ENCODE peak calls at places on chromosomes 4 and X, in ten cellular contexts. K is tibial artery, R is astrocyte of the cerebellum, N is stomach, P is AG09309, U is astrocyte of the spinal cord, X is mammary epithelial cell, M is brain microvascular endothelial cell, Z is lower lobe of right lung, J is fibroblast of pulmonary artery. O is an unnamed sample.

GRCh38 chr4:177001271-177002175 is 208.8 kb upstream of the VEGFC start:
- DNase-seq in K (no peak), N (no peak), U (peak; percentile 46), X (peak; percentile 60), P (no peak), J (peak; percentile 45), M (no peak), R (no peak), Z (no peak), O (no peak)

GRCh38 chr4:61274286-61274685 is 74.2 kb downstream of the ADGRL3 start:
- DNase-seq in K (no peak), M (no peak), N (no peak), X (no peak), Z (no peak), P (no peak), R (no peak), J (no peak), U (no peak), O (no peak)

GRCh38 chr4:95949808-95950207 is 109.9 kb downstream of the PDHA2 start:
- DNase-seq in X (no peak), J (no peak), P (no peak), Z (no peak), R (no peak), K (no peak), U (no peak), M (no peak), N (no peak), O (no peak)

GRCh38 chr4:122652379-122652778 is 31.5 kb upstream of the IL21 start:
- DNase-seq in J (peak; percentile 87), K (no peak), Z (no peak), P (no peak), X (peak; percentile 30), U (peak; percentile 72), M (peak; percentile 79), R (peak; percentile 49), N (no peak), O (no peak)

GRCh38 chr4:10083861-10084641 is 32.5 kb downstream of the WDR1 start:
- DNase-seq in K (peak; percentile 18), U (no peak), J (no peak), N (peak; percentile 24), M (no peak), R (no peak), X (no peak), Z (peak; percentile 44), P (no peak), O (no peak)

GRCh38 chrX:1535241-1536041 is 1.5 kb downstream of the P2RY8 start:
- DNase-seq in R (no peak), P (no peak), Z (no peak), U (no peak), N (no peak), X (no peak), J (no peak), M (no peak), K (no peak), O (no peak)

GRCh38 chrX:118370921-118371624 is 25.2 kb downstream of the WDR44 start:
- DNase-seq in U (peak; percentile 29), Z (no peak), K (no peak), X (no peak), J (peak; percentile 70), N (no peak), P (no peak), M (peak; percentile 22), R (no peak), O (no peak)

GRCh38 chrX:67720344-67720743 is 176.5 kb downstream of the AR start:
- DNase-seq in K (no peak), M (no peak), P (no peak), N (no peak), R (peak; percentile 19), X (no peak), U (peak; percentile 9), J (peak; percentile 25), Z (no peak), O (no peak)

DNA sequence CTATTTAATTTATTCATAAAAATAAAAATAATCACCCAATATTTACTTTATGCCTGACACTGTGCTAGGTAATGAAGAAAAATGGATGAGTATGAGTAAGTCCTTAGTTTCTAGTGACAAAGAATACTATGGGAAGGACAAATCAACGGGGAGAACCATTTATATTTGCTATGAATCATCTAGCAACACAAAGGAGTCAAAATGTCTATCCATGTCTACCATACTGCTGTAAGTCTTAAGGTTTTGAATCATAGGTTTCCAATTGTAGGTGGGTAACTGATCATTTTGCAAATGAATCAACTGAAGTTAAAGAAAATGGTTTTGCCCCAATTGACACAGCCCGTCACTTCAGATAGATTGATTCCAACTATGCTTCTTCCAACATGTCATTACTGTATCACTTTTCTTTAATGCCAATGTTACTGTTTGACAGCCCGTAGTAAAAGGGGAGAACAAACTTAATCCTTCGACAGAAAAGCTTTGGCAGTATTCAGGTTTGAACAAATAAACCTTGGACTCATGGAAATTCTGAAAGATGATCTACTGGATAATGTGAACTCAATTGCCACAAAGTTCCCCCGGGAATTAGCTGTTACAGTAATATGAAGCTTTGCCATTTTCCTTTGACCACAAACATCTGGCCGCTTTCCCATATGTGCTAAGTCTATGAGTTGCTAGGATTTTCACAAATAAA is 3.2 kb downstream of the TDO2 start:
- DNase-seq in J (peak; percentile 97), N (no peak), Z (no peak), P (peak; percentile 97), U (peak; percentile 98), X (peak; percentile 55), R (peak; percentile 100), K (peak; percentile 33), M (peak; percentile 98), O (peak; percentile 89)
- H3K4me3 ChIP-seq in J (no peak overlapping the region), N (no peak overlapping the region), Z (no peak overlapping the region), P (no peak overlapping the region), U (no peak overlapping the region), X (no peak overlapping the region), R (no peak overlapping the region), K (no peak overlapping the region), M (no peak overlapping the region), O (no peak overlapping the region)

GRCh38 chrX:427812-428725 is 41.4 kb upstream of the PPP2R3B start:
- DNase-seq in P (no peak), U (no peak), Z (peak; percentile 41), N (no peak), M (peak; percentile 20), X (no peak), R (no peak), J (peak; percentile 17), K (no peak), O (no peak)
- TF ChIP-seq CTCF in P (peak; percentile 8), U (peak; percentile 17), Z (no peak), N (no peak), M (peak; percentile 63), X (no peak), R (peak; percentile 34), J (no peak), K (no peak), O (peak; percentile 31)

GRCh38 chr4:124065941-124066340 is 646.6 kb downstream of the ANKRD50 start:
- DNase-seq in Z (no peak), P (no peak), N (no peak), J (no peak), U (no peak), X (no peak), M (no peak), K (no peak), R (no peak), O (no peak)

GRCh38 chr4:124060261-124060918 is 652.1 kb downstream of the ANKRD50 start:
- DNase-seq in M (peak; percentile 31), N (peak; percentile 27), R (peak; percentile 77), X (peak; percentile 58), J (peak; percentile 98), K (peak; percentile 80), P (no peak), U (peak; percentile 79), Z (no peak), O (no peak)

GRCh38 chr4:124066579-124066978 is 646.0 kb downstream of the ANKRD50 start:
- DNase-seq in K (no peak), R (no peak), N (no peak), M (no peak), Z (no peak), X (no peak), P (no peak), U (no peak), J (no peak), O (no peak)

GRCh38 chr4:124055896-124056295 is 656.6 kb downstream of the ANKRD50 start:
- DNase-seq in P (no peak), U (no peak), M (no peak), N (no peak), K (no peak), Z (no peak), X (no peak), R (no peak), J (peak; percentile 40), O (no peak)

DNA sequence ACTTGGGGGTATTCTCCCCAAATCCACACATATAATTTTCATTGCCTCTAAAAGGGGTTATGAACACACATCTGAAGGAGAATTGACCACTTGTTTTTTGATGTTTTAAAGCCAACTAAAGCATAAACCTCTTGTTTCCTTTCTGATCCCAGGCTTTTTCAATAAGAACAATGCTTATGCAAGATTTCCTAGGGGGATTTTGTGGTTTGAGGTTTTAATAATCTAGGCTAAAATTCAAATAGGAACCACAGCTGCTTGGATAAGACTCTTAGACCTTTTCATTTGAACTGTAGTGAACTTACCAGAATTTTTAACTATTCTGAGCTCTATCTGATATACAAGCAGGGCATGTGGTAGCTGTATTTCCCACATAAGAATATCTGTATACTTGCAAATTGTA is 651.1 kb downstream of the ANKRD50 start:
- DNase-seq in Z (no peak), J (peak; percentile 89), P (no peak), U (peak; percentile 88), M (no peak), K (no peak), N (no peak), R (peak; percentile 94), X (peak; percentile 52), O (no peak)
- H3K4me3 ChIP-seq in Z (no peak overlapping the region), J (no peak overlapping the region), P (no peak overlapping the region), U (no peak overlapping the region), M (no peak overlapping the region), K (no peak overlapping the region), N (no peak overlapping the region), R (no peak overlapping the region), X (no peak overlapping the region), O (no peak overlapping the region)

GRCh38 chr4:22237155-22237751 is 278.6 kb downstream of the ADGRA3 start:
- DNase-seq in X (no peak), N (peak; percentile 68), K (no peak), U (no peak), J (peak; percentile 8), P (no peak), M (no peak), Z (peak; percentile 44), R (no peak), O (no peak)
- TF ChIP-seq CTCF in X (peak; percentile 60), N (no peak), K (no peak), U (peak; percentile 29), J (peak; percentile 38), P (peak; percentile 42), M (peak; percentile 58), Z (peak; percentile 27), R (peak; percentile 27), O (peak; percentile 13)

O was measured in AG04449.